ENCODE peak calls at places on chromosomes 1 and 21, in five cellular contexts. S, I, D, G and R are unnamed samples.

GRCh38 chr1:230385930-230386329 is 40.2 kb downstream of the PGBD5 start:
- DNase-seq in I (no peak), D (no peak), G (no peak), S (no peak), R (no peak)

GRCh38 chr1:184222561-184223157 is 164.2 kb upstream of the C1orf21 start:
- DNase-seq in I (no peak), D (peak; percentile 55), G (peak; percentile 2), S (peak; percentile 41), R (peak; percentile 52)

GRCh38 chr21:32806810-32807386 is 35.3 kb upstream of the PAXBP1 start:
- DNase-seq in S (no peak), D (peak; percentile 40), G (no peak), I (no peak), R (no peak)

GRCh38 chr1:83961571-83962295 is 37.2 kb downstream of the TTLL7 start:
- DNase-seq in D (peak; percentile 15), G (no peak), I (no peak), S (no peak), R (no peak)

GRCh38 chr1:36585760-36586072 is 103.0 kb upstream of the CSF3R start:
- DNase-seq in D (no peak), I (no peak), G (no peak), S (no peak), R (no peak)

GRCh38 chr21:15425049-15425448 is 304.7 kb upstream of the USP25 start:
- DNase-seq in D (no peak), I (no peak), S (no peak), G (no peak), R (no peak)

GRCh38 chr1:165897326-165898303 is 70.2 kb downstream of the UCK2 start:
- DNase-seq in S (no peak), D (peak; percentile 80), G (no peak), I (no peak), R (no peak)

GRCh38 chr1:183244466-183244865 is 58.4 kb downstream of the LAMC2 start:
- DNase-seq in G (no peak), I (no peak), S (peak; percentile 44), D (peak; percentile 28), R (peak; percentile 93)

GRCh38 chr1:224623743-224624333 is 7.7 kb downstream of the CNIH3 start:
- DNase-seq in D (peak; percentile 97), S (no peak), G (peak; percentile 74), I (peak; percentile 80), R (no peak)

GRCh38 chr1:86515597-86515996 is 31.3 kb upstream of the CLCA4 start:
- DNase-seq in D (no peak), I (no peak), S (no peak), G (no peak), R (no peak)

GRCh38 chr1:234602334-234603220 is 7.4 kb downstream of the IRF2BP2 start:
- DNase-seq in G (no peak), I (no peak), S (peak; percentile 26), D (peak; percentile 98), R (no peak)

GRCh38 chr1:38076038-38076437 is 29.4 kb upstream of the POU3F1 start:
- DNase-seq in S (peak; percentile 12), D (peak; percentile 18), I (no peak), G (no peak), R (no peak)

GRCh38 chr1:18320051-18320450 is 160.7 kb upstream of the KLHDC7A start:
- DNase-seq in G (no peak), D (no peak), S (peak; percentile 38), I (no peak), R (no peak)

GRCh38 chr1:68745006-68745405 is 248.1 kb upstream of the DEPDC1 start:
- DNase-seq in S (no peak), G (no peak), D (no peak), I (no peak), R (no peak)

GRCh38 chr1:75423616-75424015 is 187.3 kb downstream of the SLC44A5 start:
- DNase-seq in I (no peak), D (no peak), S (no peak), G (no peak), R (no peak)

GRCh38 chr1:193540511-193540910 is 354.1 kb upstream of the B3GALT2 start:
- DNase-seq in S (no peak), D (no peak), G (no peak), I (no peak), R (no peak)

GRCh38 chr1:24481843-24482610 is 20.6 kb upstream of the RCAN3 start:
- DNase-seq in D (no peak), S (no peak), G (peak; percentile 39), I (peak; percentile 74), R (no peak)

GRCh38 chr1:56577859-56578663 is 1.3 kb downstream of the PLPP3 start:
- DNase-seq in I (no peak), D (peak; percentile 61), G (no peak), S (peak; percentile 39), R (peak; percentile 50)

GRCh38 chr1:93990010-93990409 is 80.8 kb upstream of the GCLM start:
- DNase-seq in S (peak; percentile 32), D (no peak), G (no peak), I (no peak), R (no peak)

GRCh38 chr1:79285659-79286058 is 279.1 kb upstream of the ADGRL4 start:
- DNase-seq in G (no peak), I (no peak), S (no peak), D (no peak), R (no peak)

GRCh38 chr1:38433097-38433722 is 386.6 kb upstream of the POU3F1 start:
- DNase-seq in G (no peak), S (no peak), I (no peak), D (no peak), R (no peak)

GRCh38 chr1:183279835-183280234 is 93.8 kb downstream of the LAMC2 start:
- DNase-seq in G (no peak), D (peak; percentile 88), S (no peak), I (no peak), R (no peak)

GRCh38 chr21:44785620-44786344 is 15.8 kb downstream of the UBE2G2 start:
- DNase-seq in I (no peak), D (peak; percentile 75), G (no peak), S (peak; percentile 56), R (no peak)

GRCh38 chr21:35268817-35269216 is 219.7 kb upstream of the RUNX1 start:
- DNase-seq in S (no peak), I (no peak), G (no peak), D (no peak), R (no peak)

GRCh38 chr1:194774535-194774934 is 1588.1 kb upstream of the B3GALT2 start:
- DNase-seq in D (no peak), I (no peak), S (no peak), G (no peak), R (no peak)

GRCh38 chr1:107501081-107501605 is 360.3 kb downstream of the NTNG1 start:
- DNase-seq in D (no peak), S (no peak), I (no peak), G (no peak), R (no peak)

GRCh38 chr21:34844924-34845238 is 176.1 kb downstream of the CLIC6 start:
- DNase-seq in I (no peak), G (no peak), D (no peak), S (peak; percentile 58), R (no peak)

DNA sequence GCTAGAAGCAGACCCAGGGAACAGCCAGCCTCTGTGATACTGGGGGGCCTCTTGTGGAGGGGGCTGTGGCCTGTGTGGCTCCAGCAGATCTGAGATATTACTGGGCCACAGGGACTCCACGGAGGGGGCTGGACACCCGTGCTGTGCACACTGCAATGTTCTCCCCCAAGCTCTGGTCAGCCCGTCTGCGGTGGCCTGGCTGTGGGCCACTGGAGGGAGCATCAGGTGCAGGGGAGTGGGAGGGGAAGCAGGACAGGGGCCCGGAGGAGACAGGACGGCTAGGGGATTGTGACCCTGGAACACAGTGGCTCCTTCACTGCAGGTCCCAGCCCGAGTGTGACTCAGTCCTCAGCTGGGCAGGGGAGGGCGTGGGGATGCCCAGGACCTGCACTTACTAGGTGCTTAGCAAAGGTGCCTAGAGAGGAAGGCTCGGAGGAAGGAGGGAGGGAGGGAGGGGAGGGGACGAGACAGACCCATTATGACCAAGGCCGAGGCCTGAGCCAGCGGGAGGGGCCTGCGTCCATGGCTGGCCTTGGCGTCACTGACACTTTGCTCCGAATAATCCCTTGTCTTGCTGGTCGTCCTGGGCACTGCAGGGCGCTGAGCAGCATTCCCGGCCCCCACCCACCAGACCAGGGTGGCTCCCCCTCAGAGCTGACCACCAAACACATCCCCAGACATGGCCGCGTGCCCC is 44.2 kb downstream of the PRDM16 start:
- DNase-seq in G (no peak), I (no peak), S (peak; percentile 58), D (no peak), R (no peak)
- H3K4me1 ChIP-seq in G (no peaks in the 10 kb centered on the region), I (no peaks in the 10 kb centered on the region), S (peaks cover 15% of the 10 kb centered on the region), D (no peaks in the 10 kb centered on the region), R (no peaks in the 10 kb centered on the region)

DNA sequence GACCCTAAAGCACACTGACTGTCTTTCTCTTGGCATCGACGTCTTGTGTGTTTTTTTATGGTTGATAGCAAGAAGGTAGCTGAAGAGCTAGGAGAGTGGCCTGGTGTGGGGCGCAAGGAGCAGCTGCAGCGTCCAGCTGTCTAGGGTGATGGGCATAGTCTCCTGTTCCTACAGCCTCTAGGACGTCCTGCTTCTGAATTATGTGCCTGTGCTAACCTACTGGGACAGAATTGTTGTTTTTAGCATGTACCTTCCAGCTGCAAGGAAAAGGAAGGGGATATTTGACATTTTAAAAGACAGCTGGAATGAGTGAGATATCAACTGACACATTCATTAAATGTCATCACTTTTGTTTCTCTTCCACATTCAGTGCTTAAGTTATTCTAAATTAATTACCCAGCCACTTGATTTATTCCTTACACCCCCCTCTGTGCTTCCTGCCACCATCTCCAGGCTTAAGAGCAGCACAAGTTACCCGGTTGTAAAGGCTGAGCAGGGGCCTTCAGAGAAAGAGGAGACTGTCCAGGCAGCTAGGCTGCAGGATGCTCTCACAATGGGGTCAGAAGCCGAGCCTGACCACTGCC is 71.5 kb downstream of the SYT6 start:
- DNase-seq in D (no peak), I (no peak), S (no peak), G (no peak), R (no peak)
- H3K4me3 ChIP-seq in D (no peak overlapping the region), I (no peak overlapping the region), S (no peak overlapping the region), G (no peak overlapping the region), R (no peak overlapping the region)

DNA sequence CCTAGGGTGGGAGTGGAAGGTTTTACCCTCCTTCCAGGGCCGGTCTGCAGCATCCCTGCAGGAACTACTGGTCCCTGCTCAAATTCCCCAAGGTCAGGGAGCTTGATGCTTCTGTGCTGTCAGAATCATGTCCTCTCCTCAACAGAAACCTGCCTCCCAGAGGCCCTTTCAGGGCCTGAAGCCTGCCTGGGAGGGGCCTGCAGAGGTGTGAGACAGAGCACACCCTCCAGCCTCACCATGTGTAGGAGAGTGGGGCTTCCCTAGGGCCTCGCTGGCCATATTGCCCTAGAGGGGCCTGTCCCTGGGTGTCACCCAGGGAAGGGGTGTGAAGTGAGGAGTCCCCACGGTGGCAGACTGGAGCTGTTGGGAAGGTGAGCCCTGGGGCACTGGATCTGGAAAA is 21.1 kb downstream of the KNCN start:
- DNase-seq in G (no peak), D (no peak), S (no peak), I (no peak), R (no peak)
- H3K27me3 ChIP-seq in G (peaks cover 5% of the 10 kb centered on the region), D (peaks cover 68% of the 10 kb centered on the region), S (no peaks in the 10 kb centered on the region), I (no peaks in the 10 kb centered on the region), R (no peaks in the 10 kb centered on the region)

GRCh38 chr1:175182347-175182746 is 10.2 kb downstream of the KIAA0040 start:
- DNase-seq in G (no peak), I (no peak), S (no peak), D (no peak), R (no peak)

GRCh38 chr1:175179837-175180590 is 12.6 kb downstream of the KIAA0040 start:
- DNase-seq in G (no peak), S (no peak), D (no peak), I (no peak), R (no peak)

GRCh38 chr1:175185918-175186317 is 6.7 kb downstream of the KIAA0040 start:
- DNase-seq in S (no peak), D (no peak), G (no peak), I (no peak), R (no peak)

GRCh38 chr1:175186371-175187160 is 6.0 kb downstream of the KIAA0040 start:
- DNase-seq in G (no peak), S (no peak), I (no peak), D (no peak), R (no peak)

GRCh38 chr1:175183586-175183985 is 9.0 kb downstream of the KIAA0040 start:
- DNase-seq in D (no peak), S (no peak), I (no peak), G (no peak), R (no peak)
- H3K4me1 ChIP-seq in D (no peaks in the 10 kb centered on the region), S (no peaks in the 10 kb centered on the region), I (peaks cover 70% of the 10 kb centered on the region), G (peaks cover 29% of the 10 kb centered on the region), R (no peaks in the 10 kb centered on the region)